ENCODE peak calls at places on chromosomes 4 and X, in eight cellular contexts. J is thoracic aorta; S is naive thymus-derived CD4-positive, alpha-beta T cell; P is colonic mucosa; Q is IMR-90; B is AG09309; Z is pancreas; T is osteoblast. D is an unnamed sample.

GRCh38 chr4:110622841-110623709 is at the start of gene PITX2:
- DNase-seq in Q (peak; percentile 95), J (no peak), B (peak; percentile 95), Z (peak; percentile 81), T (peak; percentile 98), P (peak; percentile 96), S (no peak), D (peak; percentile 55)

GRCh38 chr4:99845708-99846469 is 29.3 kb downstream of the DAPP1 start:
- DNase-seq in J (no peak), P (no peak), B (no peak), Q (no peak), Z (no peak), S (peak; percentile 60), T (no peak), D (no peak)

GRCh38 chrX:22652596-22652995 is 347.2 kb upstream of the DDX53 start:
- DNase-seq in T (peak; percentile 45), B (no peak), Q (peak; percentile 50), P (peak; percentile 32), Z (no peak), J (no peak), S (no peak), D (peak; percentile 21)

GRCh38 chrX:96430756-96431455 is 253.7 kb upstream of the DIAPH2 start:
- DNase-seq in B (no peak), Z (no peak), J (no peak), S (no peak), P (no peak), T (peak; percentile 32), Q (no peak), D (no peak)

GRCh38 chr4:85126991-85127591 is 160.6 kb upstream of the WDFY3 start:
- DNase-seq in Q (no peak), P (no peak), J (no peak), B (no peak), Z (no peak), T (no peak), S (no peak), D (no peak)

GRCh38 chr4:15934259-15934658 is 4.3 kb downstream of the FGFBP1 start:
- DNase-seq in J (no peak), Z (no peak), B (no peak), Q (no peak), T (no peak), P (no peak), S (no peak), D (peak; percentile 94)

GRCh38 chr4:159283697-159284492 is 181.0 kb downstream of the RAPGEF2 start:
- DNase-seq in T (no peak), J (no peak), B (no peak), P (no peak), S (no peak), Z (no peak), Q (peak; percentile 87), D (peak; percentile 72)

GRCh38 chr4:38943355-38943754 is 75.7 kb downstream of the FAM114A1 start:
- DNase-seq in Q (peak; percentile 85), J (no peak), T (no peak), B (no peak), S (no peak), P (peak; percentile 45), Z (no peak), D (no peak)

GRCh38 chr4:2071252-2071911 is 12.3 kb downstream of the NAT8L start:
- DNase-seq in Z (no peak), S (no peak), J (no peak), B (no peak), Q (no peak), P (no peak), T (peak; percentile 66), D (no peak)

GRCh38 chr4:174273960-174274359 is 9.5 kb downstream of the FBXO8 start:
- DNase-seq in Q (no peak), S (no peak), P (no peak), J (no peak), Z (no peak), T (no peak), B (no peak), D (no peak)

GRCh38 chrX:72712094-72712755 is 1.9 kb downstream of the PHKA1 start:
- DNase-seq in S (no peak), J (no peak), Z (no peak), T (peak; percentile 77), Q (peak; percentile 13), P (no peak), B (no peak), D (no peak)

GRCh38 chr4:175810360-175810759 is 1.7 kb downstream of the GPM6A start:
- DNase-seq in Q (no peak), J (no peak), B (no peak), T (no peak), P (no peak), Z (no peak), S (no peak), D (no peak)

GRCh38 chr4:4327652-4328121 is 37.6 kb downstream of the ZBTB49 start:
- DNase-seq in Z (no peak), B (no peak), Q (no peak), J (no peak), T (peak; percentile 89), P (no peak), S (no peak), D (no peak)

GRCh38 chrX:124231454-124231853 is 101.0 kb upstream of the TEX13D start:
- DNase-seq in J (no peak), Q (no peak), T (no peak), S (no peak), B (no peak), Z (no peak), P (no peak), D (no peak)

GRCh38 chrX:70166601-70167590 is 10.4 kb upstream of the DGAT2L6 start:
- DNase-seq in Q (peak; percentile 83), P (no peak), B (peak; percentile 1), J (no peak), S (no peak), T (peak; percentile 11), Z (no peak), D (peak; percentile 58)

GRCh38 chr4:119303587-119304305 is 18.2 kb downstream of the FABP2 start:
- DNase-seq in Z (no peak), T (no peak), B (no peak), P (no peak), J (no peak), S (no peak), Q (no peak), D (peak; percentile 19)

GRCh38 chr4:16205298-16206164 is 20.7 kb downstream of the TAPT1 start:
- DNase-seq in P (no peak), Z (no peak), T (peak; percentile 62), Q (no peak), S (peak; percentile 33), B (no peak), J (no peak), D (peak; percentile 35)

DNA sequence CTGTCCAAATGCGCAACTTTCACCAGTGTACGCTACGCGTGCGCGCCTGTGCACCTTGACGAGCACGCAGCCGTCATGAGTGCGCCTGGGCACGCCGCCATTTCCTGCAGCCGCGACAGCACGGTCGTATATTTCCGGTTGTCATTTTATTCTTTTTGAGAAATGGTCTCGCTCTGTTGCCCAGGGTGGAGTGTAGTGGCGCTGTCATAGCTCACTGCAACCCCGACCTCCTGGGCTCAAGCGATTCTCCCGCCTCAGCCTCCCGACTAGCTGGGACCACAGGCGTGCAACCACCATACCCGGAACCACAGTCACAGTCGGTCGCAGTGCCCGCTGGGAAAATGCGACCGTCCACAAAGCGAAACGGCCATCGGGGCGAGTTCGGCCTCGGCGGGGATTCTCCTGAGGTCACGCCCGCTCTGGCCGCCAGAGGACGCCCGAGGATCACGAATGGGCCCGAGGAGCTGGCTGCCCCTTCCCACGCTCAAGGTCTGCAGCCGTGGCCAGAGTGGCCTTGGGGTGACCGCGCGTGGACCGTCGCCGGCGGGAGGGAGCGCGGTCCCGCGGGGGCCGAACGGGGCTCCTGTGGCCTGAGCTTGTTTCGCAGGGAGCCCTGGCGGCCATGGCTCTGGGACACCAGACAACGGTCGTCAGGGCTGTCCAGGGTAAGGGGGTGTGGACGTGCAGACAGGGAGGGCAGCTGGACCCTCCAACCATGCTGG is 23.7 kb upstream of the PNMA3 start:
- DNase-seq in P (peak; percentile 65), J (no peak), Q (peak; percentile 18), Z (peak; percentile 89), T (peak; percentile 94), S (peak; percentile 48), B (no peak), D (no peak)
- H3K4me3 ChIP-seq in P (peak overlapping the region; percentile 27), J (peak overlapping the region; percentile 70), Q (no peak overlapping the region), Z (no peak overlapping the region), T (peak overlapping the region; percentile 61), S (peak overlapping the region; percentile 69), B (peak overlapping the region; percentile 6), D (peak overlapping the region; percentile 23)

DNA sequence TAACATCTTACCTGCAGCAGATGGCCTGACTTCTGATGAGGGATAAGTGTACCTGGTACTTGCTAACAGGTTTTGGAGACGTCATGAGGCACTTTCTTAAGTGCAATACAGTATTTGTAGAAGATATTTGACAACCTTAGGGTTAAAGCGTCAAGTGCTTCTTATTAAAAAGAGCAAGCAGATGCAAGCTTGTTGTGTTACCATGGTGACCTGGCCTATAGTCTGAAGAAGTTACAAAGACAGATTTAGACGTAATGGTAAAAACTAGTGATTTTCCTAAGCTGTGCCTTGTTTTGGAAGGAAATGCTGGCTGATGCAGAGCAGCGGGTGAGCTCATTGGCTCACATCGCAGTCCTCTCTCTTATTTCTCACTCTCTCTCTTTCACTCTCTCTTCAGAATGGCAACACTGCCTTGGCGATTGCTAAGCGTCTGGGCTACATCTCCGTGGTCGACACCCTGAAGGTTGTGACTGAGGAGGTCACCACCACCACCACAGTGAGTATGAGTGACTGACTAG is 243.6 kb downstream of the ANK2 start:
- DNase-seq in J (no peak), Z (no peak), P (no peak), S (no peak), Q (peak; percentile 68), T (no peak), B (no peak), D (no peak)
- H3K4me3 ChIP-seq in J (peak overlapping the region; percentile 70), Z (no peak overlapping the region), P (no peak overlapping the region), S (no peak overlapping the region), Q (no peak overlapping the region), T (peak overlapping the region; percentile 66), B (no peak overlapping the region), D (no peak overlapping the region)

DNA sequence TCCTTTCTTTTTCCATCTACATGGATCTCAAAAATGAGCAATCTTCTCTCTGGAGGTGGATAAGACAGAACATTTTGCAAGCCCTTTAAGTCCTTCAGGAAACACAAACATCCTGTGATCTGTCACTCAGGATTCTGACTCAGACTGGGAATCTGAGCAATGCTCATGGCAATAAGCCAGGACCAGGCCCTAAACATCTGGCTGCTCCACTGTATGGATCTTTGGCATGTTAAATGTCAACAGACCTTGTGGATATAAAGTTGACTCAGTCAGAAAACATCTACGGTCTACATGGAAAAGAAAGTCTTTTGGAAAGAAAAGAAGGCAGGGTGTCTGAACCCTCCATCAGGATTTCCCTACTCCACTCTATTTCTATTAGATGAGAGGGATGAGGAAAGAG is 17.8 kb upstream of the CHIC2 start:
- DNase-seq in J (no peak), Q (peak; percentile 100), Z (no peak), T (no peak), P (peak; percentile 56), B (peak; percentile 97), S (no peak), D (peak; percentile 99)
- H3K4me3 ChIP-seq in J (no peak overlapping the region), Q (no peak overlapping the region), Z (no peak overlapping the region), T (no peak overlapping the region), P (no peak overlapping the region), B (no peak overlapping the region), S (no peak overlapping the region), D (no peak overlapping the region)

GRCh38 chr4:161554372-161554990 is 609.3 kb downstream of the FSTL5 start:
- DNase-seq in Q (peak; percentile 70), Z (no peak), P (no peak), B (no peak), S (no peak), T (no peak), J (no peak), D (peak; percentile 53)
- H3K4me3 ChIP-seq in Q (no peak overlapping the region), Z (no peak overlapping the region), P (no peak overlapping the region), B (no peak overlapping the region), S (no peak overlapping the region), T (no peak overlapping the region), J (no peak overlapping the region), D (no peak overlapping the region)

D was measured in bronchial epithelial cell.